ENCODE peak calls at places on chromosomes 13 and 19, in six cellular contexts. E is heart left ventricle, R is tibial nerve, H is stomach, K is adrenal gland, T is breast epithelium. D is an unnamed sample.

GRCh38 chr19:36150586-36150985 is 1.7 kb downstream of the COX7A1 start:
- DNase-seq in K (no peak), R (no peak), T (no peak), H (no peak), E (no peak), D (no peak)

GRCh38 chr19:7152568-7152967 is 83.1 kb downstream of the ZNF557 start:
- DNase-seq in R (no peak), K (peak; percentile 7), E (no peak), T (no peak), H (no peak), D (no peak)

GRCh38 chr13:44237276-44237767 is 136.3 kb upstream of the SERP2 start:
- DNase-seq in E (peak; percentile 81), K (peak; percentile 85), R (peak; percentile 62), T (peak; percentile 56), H (no peak), D (peak; percentile 89)

GRCh38 chr19:11364296-11364904 is 9.2 kb downstream of the PLPPR2 start:
- DNase-seq in E (no peak), R (no peak), H (no peak), T (no peak), K (no peak), D (no peak)

GRCh38 chr13:109698779-109699178 is 87.6 kb downstream of the IRS2 start:
- DNase-seq in H (no peak), T (no peak), R (no peak), K (no peak), E (no peak), D (no peak)

GRCh38 chr13:57311009-57311586 is 144.1 kb downstream of the PRR20E start:
- DNase-seq in E (no peak), H (no peak), R (no peak), T (no peak), K (no peak), D (no peak)

GRCh38 chr19:33186431-33186830 is 7.7 kb upstream of the LRP3 start:
- DNase-seq in T (no peak), R (no peak), K (peak; percentile 7), E (peak; percentile 18), H (no peak), D (no peak)

GRCh38 chr13:32910530-32910929 is 105.7 kb upstream of the KL start:
- DNase-seq in H (no peak), E (no peak), T (no peak), R (no peak), K (no peak), D (no peak)

GRCh38 chr13:50125306-50125555 is 110.0 kb downstream of the KCNRG start:
- DNase-seq in E (no peak), R (no peak), T (no peak), H (no peak), K (no peak), D (no peak)

GRCh38 chr13:111031531-111031961 is 83.6 kb upstream of the ARHGEF7 start:
- DNase-seq in K (peak; percentile 60), T (no peak), E (no peak), R (no peak), H (no peak), D (no peak)

GRCh38 chr13:104318121-104318520 is 1251.9 kb upstream of the SLC10A2 start:
- DNase-seq in H (no peak), R (no peak), K (no peak), T (no peak), E (no peak), D (no peak)

GRCh38 chr19:46015080-46015960 is 7.5 kb downstream of the PGLYRP1 start:
- DNase-seq in H (peak; percentile 90), R (no peak), E (peak; percentile 68), T (peak; percentile 67), K (peak; percentile 59), D (peak; percentile 54)

GRCh38 chr13:28320884-28321574 is 173.9 kb downstream of the FLT1 start:
- DNase-seq in T (no peak), R (no peak), E (no peak), K (no peak), H (no peak), D (no peak)

GRCh38 chr13:23432589-23432988 is 913 bp downstream of the SACS start:
- DNase-seq in R (no peak), T (no peak), K (no peak), H (no peak), E (no peak), D (no peak)

GRCh38 chr13:23430664-23431063 is 2.8 kb downstream of the SACS start:
- DNase-seq in K (no peak), T (no peak), R (no peak), E (no peak), H (no peak), D (no peak)

GRCh38 chr13:23434431-23434830 is 929 bp upstream of the SACS start:
- DNase-seq in E (no peak), K (no peak), R (no peak), H (no peak), T (no peak), D (no peak)

GRCh38 chr13:23436680-23437079 is 3.2 kb upstream of the SACS start:
- DNase-seq in R (no peak), K (no peak), E (no peak), T (no peak), H (no peak), D (no peak)

DNA sequence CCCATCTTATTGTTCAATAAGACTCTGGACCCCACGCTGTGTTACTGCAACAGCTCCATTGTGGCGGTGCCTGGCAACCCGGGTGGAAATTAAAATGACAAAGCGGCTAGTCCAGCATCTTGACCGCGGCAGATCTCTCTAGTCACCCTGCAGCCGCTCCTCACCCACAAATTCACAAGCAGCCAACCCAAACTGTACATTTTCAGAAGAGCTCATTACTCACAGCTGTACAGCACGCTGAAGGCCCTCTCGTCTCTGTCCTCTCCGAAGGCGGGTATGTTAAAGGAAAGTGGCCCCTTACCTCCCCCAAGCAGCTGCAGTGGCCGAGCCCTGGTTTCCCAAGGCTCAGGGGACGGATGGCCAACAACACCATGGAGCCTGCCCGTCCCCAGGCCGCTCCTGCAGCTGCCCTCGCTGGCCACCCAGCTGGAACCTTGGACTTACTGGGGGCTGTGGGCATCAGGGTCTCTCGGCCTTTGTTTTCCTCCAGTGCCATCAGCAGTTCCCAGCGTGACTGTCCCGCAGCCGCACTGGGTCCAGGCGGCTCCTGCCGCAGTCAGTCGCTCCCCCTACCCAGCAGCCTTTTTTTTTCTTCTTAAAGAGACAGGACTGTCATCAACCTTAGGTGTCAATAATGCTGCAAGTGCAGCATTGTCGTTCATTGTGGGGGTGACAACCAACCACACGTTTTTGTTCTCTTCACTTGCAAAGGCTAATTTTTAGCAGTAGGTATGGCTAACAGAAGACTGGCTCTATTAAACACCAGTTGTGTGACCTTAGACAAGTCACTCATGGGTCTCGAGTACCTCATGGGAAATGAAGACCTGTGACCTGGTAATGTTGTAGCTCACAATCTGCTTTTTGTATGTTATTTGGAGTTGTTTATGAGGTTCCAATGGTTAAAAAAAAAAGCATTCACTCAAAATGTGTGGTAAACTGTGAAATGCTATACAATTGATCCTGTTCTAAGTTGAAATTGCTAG is at the start of gene SACS:
- DNase-seq in E (no peak), R (no peak), H (no peak), K (peak; percentile 17), T (no peak), D (no peak)
- H3K4me3 ChIP-seq in E (peak within 1 kb of the TSS; percentile 67), R (peak within 1 kb of the TSS; percentile 46), H (peak within 1 kb of the TSS; percentile 44), K (no peak within 1 kb of the TSS), T (peak within 1 kb of the TSS; percentile 53), D (no peak within 1 kb of the TSS)

DNA sequence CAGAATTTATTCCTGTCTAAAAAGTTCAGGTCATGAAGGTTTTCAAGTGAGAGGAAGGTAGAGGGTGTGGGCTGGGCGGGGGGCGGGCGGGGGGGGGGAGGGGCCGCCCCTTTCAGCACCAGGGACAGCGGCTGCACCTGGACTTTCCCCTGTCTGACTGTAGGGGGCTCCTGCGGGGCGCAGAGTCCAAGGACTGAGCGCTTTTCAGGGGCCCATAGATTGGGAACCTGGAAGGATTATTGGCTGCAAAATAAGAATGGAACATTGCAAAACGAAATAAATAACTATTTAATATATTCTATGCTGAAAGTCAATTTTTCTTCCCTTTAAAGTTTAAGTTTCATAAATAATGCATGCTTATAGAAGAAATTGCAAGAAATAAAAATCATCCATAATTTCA is 8.9 kb upstream of the CYP4F3 start:
- DNase-seq in K (peak; percentile 22), R (no peak), E (no peak), T (no peak), H (no peak), D (no peak)
- TF ChIP-seq CTCF in K (no peak), R (no peak), E (peak; percentile 50), T (no peak), H (peak; percentile 22), D (no peak)

DNA sequence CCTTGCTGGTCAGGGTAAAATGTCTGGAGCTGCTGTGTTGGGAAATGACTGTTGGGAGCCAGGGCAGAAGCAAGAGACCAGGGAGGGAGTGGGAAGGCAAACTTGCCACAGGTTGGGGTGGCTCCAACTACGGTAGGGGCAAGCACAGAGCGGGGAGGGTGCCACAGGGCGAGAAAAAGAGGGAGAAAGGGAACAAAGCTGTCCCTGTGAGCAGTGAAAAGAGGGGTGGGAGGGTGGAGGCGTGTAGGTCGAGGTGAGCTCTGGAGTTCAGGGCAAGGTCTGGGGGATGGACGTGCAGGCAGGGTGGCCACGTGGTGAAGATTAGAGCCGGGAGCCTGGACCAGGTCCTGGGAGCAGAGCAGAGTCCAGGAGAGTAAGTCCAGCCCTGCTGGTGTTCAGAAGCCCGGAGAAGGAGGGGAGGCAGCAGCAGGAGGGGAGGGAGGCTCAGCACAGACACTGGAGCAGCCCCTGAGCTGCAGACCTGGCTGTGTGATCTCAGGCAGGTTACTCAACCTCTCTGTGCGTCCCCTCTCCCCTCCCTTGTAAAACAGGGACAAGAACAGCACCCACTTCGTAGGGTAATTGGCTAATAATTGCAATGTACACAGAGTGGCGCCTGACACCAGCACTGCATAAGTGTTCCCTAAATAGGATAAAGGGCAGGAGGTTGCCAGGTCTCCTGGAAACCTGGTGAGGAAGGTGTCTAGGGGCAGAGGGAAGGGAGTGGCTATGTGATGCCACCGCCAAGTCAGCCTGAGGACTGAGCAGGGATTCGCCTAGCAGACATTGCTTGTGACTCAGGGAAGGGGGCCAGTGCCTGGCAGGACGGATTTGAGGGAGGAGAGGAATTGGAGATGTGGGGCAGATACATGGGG is 3.2 kb upstream of the POLR2E start:
- DNase-seq in K (no peak), R (no peak), H (peak; percentile 60), T (no peak), E (peak; percentile 24), D (peak; percentile 64)
- TF ChIP-seq POLR2A in K (no peak), R (no peak), H (no peak), T (no peak), E (no peak), D (no peak)

GRCh38 chr19:19460761-19461265 is 54.5 kb downstream of the TSSK6 start:
- DNase-seq in T (peak; percentile 30), H (peak; percentile 40), K (peak; percentile 55), E (peak; percentile 73), R (peak; percentile 33), D (peak; percentile 95)

GRCh38 chr19:19461306-19461670 is 54.1 kb downstream of the TSSK6 start:
- DNase-seq in R (no peak), T (no peak), E (no peak), K (no peak), H (no peak), D (no peak)

GRCh38 chr19:19459707-19460251 is 54.3 kb downstream of the GATAD2A start:
- DNase-seq in R (no peak), K (peak; percentile 76), T (no peak), H (peak; percentile 41), E (peak; percentile 62), D (peak; percentile 89)

GRCh38 chr19:19459099-19459498 is 53.6 kb downstream of the GATAD2A start:
- DNase-seq in H (no peak), R (no peak), K (no peak), T (no peak), E (no peak), D (no peak)

DNA sequence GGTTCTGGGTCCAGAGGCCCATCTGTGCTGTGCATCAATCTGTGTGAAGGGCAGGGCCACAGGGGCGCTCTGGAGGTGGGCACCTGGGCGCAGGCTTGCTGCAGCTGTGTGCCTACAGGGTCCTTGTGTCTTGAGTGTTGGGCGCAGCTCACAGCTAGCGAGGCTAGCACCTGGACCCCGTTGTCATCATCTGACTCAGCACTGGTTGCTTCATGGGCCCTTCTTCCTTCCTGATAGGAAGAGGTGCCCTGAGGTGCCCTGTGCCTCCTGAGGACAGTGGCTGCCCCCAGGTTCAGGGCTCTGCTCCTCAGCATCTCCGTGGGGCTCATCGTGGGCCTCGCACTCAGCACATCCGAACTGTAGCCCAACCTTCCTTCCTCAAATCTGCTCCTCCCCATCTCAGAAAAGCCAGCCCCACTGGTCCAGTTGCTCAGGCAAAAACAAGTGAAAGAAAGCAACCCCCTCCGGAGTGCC is 54.8 kb downstream of the GATAD2A start:
- DNase-seq in K (no peak), E (no peak), R (no peak), H (no peak), T (no peak), D (no peak)
- H3K4me3 ChIP-seq in K (no peak overlapping the region), E (peak overlapping the region; percentile 10), R (peak overlapping the region; percentile 11), H (peak overlapping the region; percentile 4), T (no peak overlapping the region), D (no peak overlapping the region)